ENCODE peak calls at places on chromosomes 7 and 10, in five cellular contexts. A is hepatocyte, N is dorsolateral prefrontal cortex, I is neural progenitor cell, K is body of pancreas. H is an unnamed sample.

GRCh38 chr7:21844742-21845141 is 101.0 kb downstream of the CDCA7L start:
- DNase-seq in K (no peak), N (no peak), I (no peak), A (peak; percentile 12), H (no peak)

GRCh38 chr7:44921607-44922350 is 36.4 kb upstream of the PURB start:
- DNase-seq in I (peak; percentile 86), N (peak; percentile 87), K (peak; percentile 95), A (peak; percentile 79), H (peak; percentile 3)

GRCh38 chr7:90594791-90595317 is 1.3 kb upstream of the CDK14 start:
- DNase-seq in N (no peak), I (peak; percentile 54), A (peak; percentile 27), K (peak; percentile 36), H (peak; percentile 83)

GRCh38 chr7:116766881-116767280 is 94.9 kb downstream of the MET start:
- DNase-seq in I (no peak), N (no peak), A (no peak), K (peak; percentile 61), H (no peak)

GRCh38 chr7:27201231-27202017 is 1.5 kb upstream of the HOXA13 start:
- DNase-seq in I (no peak), K (no peak), N (no peak), A (no peak), H (no peak)

GRCh38 chr10:72954596-72955569 is at the start of gene PLA2G12B:
- DNase-seq in A (peak; percentile 81), K (no peak), N (no peak), I (peak; percentile 59), H (no peak)

GRCh38 chr10:44780461-44780860 is 130.7 kb upstream of the TMEM72 start:
- DNase-seq in N (no peak), I (no peak), K (no peak), A (no peak), H (no peak)

GRCh38 chr10:47402681-47403301 is 18.7 kb upstream of the ZNF488 start:
- DNase-seq in I (peak; percentile 29), A (peak; percentile 77), K (peak; percentile 18), N (no peak), H (no peak)

GRCh38 chr7:90816511-90817142 is 220.5 kb downstream of the CDK14 start:
- DNase-seq in I (no peak), A (peak; percentile 64), K (no peak), N (no peak), H (peak; percentile 96)

GRCh38 chr10:27998178-27998953 is 513 bp downstream of the ODAD2 start:
- DNase-seq in A (peak; percentile 37), I (peak; percentile 73), N (no peak), K (peak; percentile 39), H (no peak)

GRCh38 chr10:7410306-7410799 is 481 bp downstream of the SFMBT2 start:
- DNase-seq in A (peak; percentile 33), K (peak; percentile 18), I (peak; percentile 67), N (no peak), H (no peak)

GRCh38 chr10:88082806-88083596 is 219.6 kb downstream of the PTEN start:
- DNase-seq in A (no peak), N (no peak), K (peak; percentile 26), I (no peak), H (no peak)

GRCh38 chr10:129868470-129869035 is 95.5 kb downstream of the EBF3 start:
- DNase-seq in N (no peak), K (no peak), I (no peak), A (no peak), H (no peak)

GRCh38 chr10:14023612-14024348 is 306.9 kb downstream of the FRMD4A start:
- DNase-seq in A (no peak), N (no peak), I (no peak), K (no peak), H (no peak)

GRCh38 chr7:64685091-64685490 is 19.2 kb downstream of the ZNF107 start:
- DNase-seq in K (no peak), N (no peak), I (no peak), A (no peak), H (no peak)

GRCh38 chr10:25573281-25573680 is 360.7 kb upstream of the MYO3A start:
- DNase-seq in I (no peak), N (no peak), A (no peak), K (no peak), H (no peak)

GRCh38 chr7:105284014-105284413 is 104.7 kb downstream of the SRPK2 start:
- DNase-seq in A (no peak), I (no peak), N (no peak), K (no peak), H (no peak)

GRCh38 chr7:76225379-76225778 is 23.7 kb downstream of the SRRM3 start:
- DNase-seq in N (no peak), I (peak; percentile 88), K (no peak), A (peak; percentile 72), H (no peak)

DNA sequence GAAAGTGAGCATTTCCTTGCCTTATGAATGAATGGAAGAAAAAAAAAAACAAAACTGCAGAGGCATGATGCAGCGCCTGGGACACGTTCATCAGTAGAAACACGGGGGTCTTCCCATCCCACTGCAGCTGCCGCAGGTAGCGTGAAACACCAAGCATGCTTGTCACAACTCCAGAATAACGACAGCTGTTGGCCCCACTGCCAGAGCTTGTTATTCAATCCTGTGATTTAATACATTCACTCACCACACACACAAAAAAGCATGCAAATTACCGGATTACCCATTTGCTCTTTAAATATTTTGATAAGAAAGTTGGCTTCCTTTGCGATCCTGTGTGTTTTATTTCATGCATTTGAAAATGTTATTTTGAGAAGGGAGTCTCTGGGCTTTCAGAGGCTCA is 48.5 kb upstream of the GNA12 start:
- DNase-seq in A (no peak), K (no peak), N (no peak), I (no peak), H (no peak)
- H3K27ac ChIP-seq in A (no peak overlapping the region), K (no peak overlapping the region), N (no peak overlapping the region), I (no peak overlapping the region), H (no peak overlapping the region)

DNA sequence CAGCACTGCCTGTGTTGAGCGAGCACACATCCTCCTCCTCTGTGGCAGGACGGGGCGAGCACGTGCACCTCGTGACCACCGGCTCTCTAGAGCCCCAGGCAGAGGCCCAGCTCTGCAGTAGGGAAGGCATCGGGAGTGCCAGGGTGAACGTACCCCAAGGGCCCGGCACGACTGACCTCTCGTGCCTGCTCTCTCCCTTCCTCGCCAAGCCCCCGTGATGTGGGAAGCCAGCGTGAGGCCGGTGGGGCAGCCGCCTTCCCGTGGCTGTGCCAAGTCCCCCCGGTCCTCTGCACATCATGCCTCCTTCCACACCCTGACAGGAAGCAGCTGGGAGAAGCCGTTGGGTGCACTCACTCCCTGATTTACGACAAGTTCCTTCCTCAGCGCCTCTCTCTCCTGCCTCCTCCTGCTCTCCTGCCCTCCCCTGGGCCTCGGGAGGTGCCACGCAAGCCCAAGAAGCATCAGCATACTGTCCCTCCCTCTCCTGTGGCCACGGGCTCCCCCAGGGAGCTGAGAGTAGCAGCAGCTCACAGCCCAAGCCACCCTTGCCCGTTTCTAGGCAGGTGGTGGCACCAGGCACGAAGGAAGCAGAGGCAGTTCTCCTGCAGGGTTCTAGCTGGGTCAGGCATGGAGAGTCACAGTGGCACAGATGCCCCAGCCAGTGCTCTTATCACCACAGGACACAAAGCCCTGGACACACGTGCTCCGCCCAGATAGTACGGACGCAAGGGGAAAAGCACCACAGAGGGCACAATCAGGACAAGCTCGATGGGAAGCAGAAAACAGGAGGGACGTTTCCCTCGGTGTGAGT is 47.0 kb downstream of the AMZ1 start:
- DNase-seq in A (no peak), N (no peak), K (peak; percentile 35), I (no peak), H (no peak)
- H3K27ac ChIP-seq in A (no peak overlapping the region), N (no peak overlapping the region), K (no peak overlapping the region), I (no peak overlapping the region), H (no peak overlapping the region)

GRCh38 chr7:16698200-16698910 is 52.4 kb downstream of the BZW2 start:
- DNase-seq in A (no peak), N (no peak), K (no peak), I (no peak), H (no peak)
- H3K27ac ChIP-seq in A (no peak overlapping the region), N (no peak overlapping the region), K (no peak overlapping the region), I (no peak overlapping the region), H (no peak overlapping the region)

DNA sequence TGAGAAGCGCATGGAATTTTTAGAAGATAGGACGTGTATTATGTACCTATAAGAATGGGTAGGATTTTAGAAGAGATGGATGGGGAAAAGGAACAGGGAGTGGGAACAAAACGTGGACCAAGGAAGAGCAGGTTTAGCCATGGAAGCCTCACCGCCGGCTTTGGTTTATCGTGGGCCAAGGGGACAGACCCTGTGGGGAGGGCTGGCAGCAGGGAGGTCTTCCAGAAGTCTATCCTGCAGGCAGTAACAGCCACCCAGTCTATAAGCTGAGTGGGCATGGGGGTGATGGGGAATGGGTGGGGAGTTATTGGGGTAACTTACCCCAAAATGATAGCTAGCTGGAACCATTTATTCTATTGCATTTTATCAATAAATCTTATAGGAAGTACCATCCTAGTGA is 44.9 kb downstream of the IKZF1 start:
- DNase-seq in I (no peak), K (no peak), A (no peak), N (no peak), H (no peak)
- H3K27ac ChIP-seq in I (no peak overlapping the region), K (no peak overlapping the region), A (no peak overlapping the region), N (no peak overlapping the region), H (no peak overlapping the region)

GRCh38 chr10:124632566-124632965 is 111.6 kb downstream of the FAM53B start:
- DNase-seq in N (no peak), K (no peak), I (no peak), A (no peak), H (no peak)
- H3K27ac ChIP-seq in N (peak overlapping the region; percentile 22), K (no peak overlapping the region), I (no peak overlapping the region), A (no peak overlapping the region), H (peak overlapping the region; percentile 73)

GRCh38 chr7:132141109-132141508 is 435.2 kb downstream of the PLXNA4 start:
- DNase-seq in A (no peak), N (peak; percentile 60), I (no peak), K (no peak), H (no peak)
- H3K27ac ChIP-seq in A (no peak overlapping the region), N (no peak overlapping the region), I (no peak overlapping the region), K (no peak overlapping the region), H (no peak overlapping the region)

GRCh38 chr10:26779176-26779860 is 81.4 kb downstream of the ABI1 start:
- DNase-seq in K (no peak), A (peak; percentile 23), N (no peak), I (no peak), H (peak; percentile 29)

GRCh38 chr10:26780106-26780792 is 80.5 kb downstream of the ABI1 start:
- DNase-seq in A (no peak), N (no peak), K (no peak), I (no peak), H (no peak)

GRCh38 chr10:26781797-26782196 is 79.0 kb downstream of the ABI1 start:
- DNase-seq in K (no peak), A (no peak), N (no peak), I (no peak), H (peak; percentile 41)

GRCh38 chr10:26777686-26778085 is 80.2 kb downstream of the PDSS1 start:
- DNase-seq in I (no peak), A (no peak), N (no peak), K (no peak), H (no peak)

DNA sequence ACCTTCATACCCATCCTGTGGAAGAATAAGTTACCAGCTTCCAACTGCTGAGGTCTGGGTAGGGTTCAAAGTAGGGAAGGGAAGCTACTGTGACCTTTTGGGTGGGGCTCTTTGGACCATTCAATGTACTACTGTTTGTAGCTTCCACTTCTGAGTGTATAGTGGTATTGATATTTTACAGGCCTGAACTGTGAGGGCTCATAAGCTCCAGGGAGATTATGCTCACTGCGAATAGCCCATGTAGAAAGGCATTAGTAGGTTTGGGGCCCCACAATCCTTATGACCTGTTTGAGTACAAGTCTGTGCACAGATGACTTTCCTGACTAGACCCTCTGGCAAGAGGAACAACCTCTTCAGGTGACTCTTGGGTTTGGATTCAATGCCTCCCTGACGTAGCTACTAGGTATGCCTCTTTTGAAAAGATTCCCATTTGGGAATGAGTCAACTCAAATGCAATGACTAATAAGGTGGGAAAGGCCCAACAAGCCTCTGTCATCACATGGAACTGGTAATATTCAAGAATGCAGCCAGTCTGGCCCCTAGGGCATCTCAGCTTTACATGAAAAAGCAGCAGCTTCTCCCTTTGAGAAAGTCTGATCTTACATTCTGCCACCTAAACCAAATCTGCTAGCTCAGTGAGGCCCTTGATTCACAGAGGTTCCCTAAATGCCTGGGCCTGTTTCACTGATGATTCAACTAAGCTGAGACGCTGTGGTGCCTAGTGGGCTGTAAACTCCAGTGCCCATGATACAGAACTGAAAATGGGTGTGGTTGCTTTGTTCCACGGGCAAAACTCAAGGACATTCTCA is 79.8 kb downstream of the ABI1 start:
- DNase-seq in A (peak; percentile 40), I (no peak), N (no peak), K (no peak), H (peak; percentile 97)
- H3K27ac ChIP-seq in A (peak overlapping the region; percentile 45), I (no peak overlapping the region), N (no peak overlapping the region), K (no peak overlapping the region), H (peak overlapping the region; percentile 97)

H was measured in epithelial cell of prostate.